ENCODE peak calls at places on chromosomes 7 and 10, in ten cellular contexts. Y is NCI-H2171; Z is AG08395; H is endothelial cell; N is activated naive CD4-positive, alpha-beta T cell treated with anti-CD3 and anti-CD28 coated beads for 36 hours; M is head of caudate nucleus; G is EL; K is AG10803; D is AG04450; J is brain pericyte. U is an unnamed sample.

GRCh38 chr7:35315517-35315916 is 61.6 kb upstream of the TBX20 start:
- DNase-seq in K (no peak), Z (no peak), D (no peak), J (no peak), Y (no peak), H (no peak), M (no peak), N (no peak), G (no peak), U (no peak)

GRCh38 chr7:134827889-134828288 is 48.5 kb downstream of the CALD1 start:
- DNase-seq in N (no peak), G (peak; percentile 78), J (no peak), M (no peak), H (no peak), K (peak; percentile 72), D (peak; percentile 37), Z (peak; percentile 30), Y (no peak), U (no peak)

GRCh38 chr7:150382123-150382843 is 3.2 kb downstream of the ZNF775 start:
- DNase-seq in J (no peak), Z (no peak), Y (no peak), K (no peak), G (no peak), M (peak; percentile 66), H (no peak), D (no peak), N (no peak), U (no peak)

GRCh38 chr10:78664929-78665525 is 403.7 kb upstream of the ZMIZ1 start:
- DNase-seq in D (no peak), Y (no peak), Z (no peak), N (peak; percentile 24), H (no peak), J (no peak), M (no peak), G (peak; percentile 25), K (peak; percentile 43), U (peak; percentile 60)

GRCh38 chr7:135169936-135170222 is 628 bp downstream of the CYREN start:
- DNase-seq in K (no peak), M (no peak), D (no peak), Y (no peak), J (no peak), G (no peak), Z (no peak), N (no peak), H (no peak), U (no peak)

GRCh38 chr7:138538518-138538917 is 78.5 kb downstream of the TRIM24 start:
- DNase-seq in Z (peak; percentile 8), K (peak; percentile 42), H (no peak), J (no peak), Y (no peak), M (no peak), G (peak; percentile 36), N (no peak), D (peak; percentile 13), U (no peak)

GRCh38 chr10:132637477-132638129 is 100.0 kb downstream of the INPP5A start:
- DNase-seq in N (peak; percentile 24), H (peak; percentile 37), K (peak; percentile 68), Z (peak; percentile 91), M (peak; percentile 59), G (peak; percentile 72), D (peak; percentile 41), Y (no peak), J (no peak), U (peak; percentile 29)

GRCh38 chr7:30973791-30974604 is 10.2 kb downstream of the GHRHR start:
- DNase-seq in N (no peak), Z (no peak), Y (no peak), K (no peak), H (no peak), D (no peak), M (no peak), G (no peak), J (no peak), U (no peak)

GRCh38 chr10:126014309-126014708 is 117.9 kb downstream of the FANK1 start:
- DNase-seq in Y (no peak), H (no peak), K (peak; percentile 73), M (no peak), J (peak; percentile 69), Z (peak; percentile 47), D (peak; percentile 7), N (no peak), G (peak; percentile 63), U (no peak)

GRCh38 chr7:47482013-47482761 is 99.7 kb downstream of the TNS3 start:
- DNase-seq in N (no peak), M (no peak), G (peak; percentile 95), Y (no peak), D (peak; percentile 89), K (peak; percentile 93), J (no peak), Z (peak; percentile 86), H (no peak), U (peak; percentile 17)

GRCh38 chr10:4512557-4513286 is 313.3 kb upstream of the AKR1E2 start:
- DNase-seq in K (peak; percentile 71), D (peak; percentile 49), J (no peak), M (no peak), Z (peak; percentile 45), H (peak; percentile 23), N (peak; percentile 41), G (peak; percentile 62), Y (peak; percentile 42), U (peak; percentile 29)

GRCh38 chr7:64951250-64951848 is 39.5 kb downstream of the ZNF117 start:
- DNase-seq in J (no peak), H (no peak), D (peak; percentile 1), Y (no peak), M (no peak), Z (peak; percentile 54), K (peak; percentile 44), G (peak; percentile 48), N (no peak), U (no peak)